ENCODE peak calls at places on chromosomes 11 and 22, in four cellular contexts. E is memory B cell, C is T-helper 1 cell, I is RWPE1. Q is an unnamed sample.

GRCh38 chr22:41757507-41757906 is 43.0 kb upstream of the CCDC134 start:
- DNase-seq in I (no peak), E (no peak), C (no peak), Q (no peak)

GRCh38 chr11:12680246-12680939 is 6.2 kb downstream of the TEAD1 start:
- DNase-seq in I (peak), C (no peak), E (no peak), Q (no peak)

GRCh38 chr22:20241579-20242392 is 26.3 kb downstream of the RTN4R start:
- DNase-seq in E (no peak), C (no peak), I (peak), Q (no peak)

GRCh38 chr22:46815132-46815531 is 52.7 kb downstream of the TBC1D22A start:
- DNase-seq in E (no peak), C (no peak), I (no peak), Q (no peak)

GRCh38 chr11:130247289-130247688 is 67.4 kb downstream of the ZBTB44 start:
- DNase-seq in C (no peak), I (no peak), E (no peak), Q (no peak)

GRCh38 chr11:12044799-12045198 is 36.4 kb upstream of the DKK3 start:
- DNase-seq in E (no peak), I (no peak), C (no peak), Q (no peak)

GRCh38 chr11:17400048-17400775 is 11.8 kb upstream of the KCNJ11 start:
- DNase-seq in E (no peak), C (no peak), I (no peak), Q (no peak)

GRCh38 chr11:72553748-72554147 is 119.4 kb upstream of the CLPB start:
- DNase-seq in C (peak), E (no peak), I (no peak), Q (peak)

GRCh38 chr11:62552931-62553838 is 6.6 kb upstream of the AHNAK start:
- DNase-seq in I (peak), E (peak), C (peak), Q (no peak)

GRCh38 chr22:46163498-46163897 is 13.2 kb downstream of the PPARA start:
- DNase-seq in C (no peak), E (no peak), I (no peak), Q (no peak)

GRCh38 chr11:61507962-61508824 is at the start of gene LRRC10B:
- DNase-seq in C (no peak), I (no peak), E (no peak), Q (peak)

GRCh38 chr11:12137005-12137690 is 26.8 kb downstream of the MICAL2 start:
- DNase-seq in E (no peak), C (no peak), I (no peak), Q (no peak)

GRCh38 chr22:30310881-30311771 is 15.6 kb downstream of the TBC1D10A start:
- DNase-seq in I (no peak), E (no peak), C (no peak), Q (no peak)

GRCh38 chr22:28951969-28952521 is 68.7 kb downstream of the ZNRF3 start:
- DNase-seq in I (no peak), E (no peak), C (no peak), Q (no peak)

GRCh38 chr11:64501500-64502427 is 89.3 kb upstream of the SLC22A12 start:
- DNase-seq in I (no peak), C (no peak), E (no peak), Q (no peak)

Q was measured in GM20000.